ENCODE peak calls at places on chromosomes 16 and 17, in four cellular contexts. One of them, this sample, is unnamed.

GRCh38 chr16:24976061-24976779 is 38.9 kb downstream of the ARHGAP17 start:
- DNase-seq in foreskin fibroblast: no peak
- DNase-seq in AG09309: no peak
- DNase-seq in GM12878: no peak
- DNase-seq in this sample: no peak

GRCh38 chr17:19659366-19660177 is 11.0 kb downstream of the ALDH3A2 start:
- DNase-seq in foreskin fibroblast: no peak
- DNase-seq in AG09309: no peak
- DNase-seq in GM12878: no peak
- DNase-seq in this sample: no peak

GRCh38 chr17:7817643-7817964 is 16.4 kb upstream of the KDM6B start:
- DNase-seq in foreskin fibroblast: no peak
- DNase-seq in AG09309: no peak
- DNase-seq in GM12878: no peak
- DNase-seq in this sample: no peak

GRCh38 chr17:7922499-7923289 is 6.6 kb upstream of the RNF227 start:
- DNase-seq in foreskin fibroblast: peak
- DNase-seq in AG09309: no peak
- DNase-seq in GM12878: no peak
- DNase-seq in this sample: peak

GRCh38 chr17:80892900-80893603 is 98.6 kb upstream of the CHMP6 start:
- DNase-seq in foreskin fibroblast: peak
- DNase-seq in AG09309: peak
- DNase-seq in GM12878: no peak
- DNase-seq in this sample: no peak

GRCh38 chr16:75758215-75758614 is 31.9 kb upstream of the CPHXL start:
- DNase-seq in foreskin fibroblast: no peak
- DNase-seq in AG09309: no peak
- DNase-seq in GM12878: no peak
- DNase-seq in this sample: no peak

GRCh38 chr17:29909604-29910003 is 20.4 kb downstream of the SSH2 start:
- DNase-seq in foreskin fibroblast: no peak
- DNase-seq in AG09309: no peak
- DNase-seq in GM12878: no peak
- DNase-seq in this sample: no peak

GRCh38 chr16:14300631-14301149 is 229.6 kb downstream of the MRTFB start:
- DNase-seq in foreskin fibroblast: peak
- DNase-seq in AG09309: peak
- DNase-seq in GM12878: no peak
- DNase-seq in this sample: peak

GRCh38 chr17:48610282-48611211 is at the start of gene HOXB7:
- DNase-seq in foreskin fibroblast: no peak
- DNase-seq in AG09309: no peak
- DNase-seq in GM12878: no peak
- DNase-seq in this sample: peak

GRCh38 chr17:6496636-6497441 is 52.6 kb downstream of the PIMREG start:
- DNase-seq in foreskin fibroblast: no peak
- DNase-seq in AG09309: no peak
- DNase-seq in GM12878: no peak
- DNase-seq in this sample: peak

GRCh38 chr16:75092777-75093176 is 23.8 kb downstream of the LDHD start:
- DNase-seq in foreskin fibroblast: no peak
- DNase-seq in AG09309: no peak
- DNase-seq in GM12878: no peak
- DNase-seq in this sample: no peak

GRCh38 chr16:3461120-3461519 is 17.6 kb downstream of the NAA60 start:
- DNase-seq in foreskin fibroblast: no peak
- DNase-seq in AG09309: no peak
- DNase-seq in GM12878: no peak
- DNase-seq in this sample: no peak

GRCh38 chr16:50820225-50820624 is 78.3 kb downstream of the CYLD start:
- DNase-seq in foreskin fibroblast: no peak
- DNase-seq in AG09309: no peak
- DNase-seq in GM12878: no peak
- DNase-seq in this sample: no peak

DNA sequence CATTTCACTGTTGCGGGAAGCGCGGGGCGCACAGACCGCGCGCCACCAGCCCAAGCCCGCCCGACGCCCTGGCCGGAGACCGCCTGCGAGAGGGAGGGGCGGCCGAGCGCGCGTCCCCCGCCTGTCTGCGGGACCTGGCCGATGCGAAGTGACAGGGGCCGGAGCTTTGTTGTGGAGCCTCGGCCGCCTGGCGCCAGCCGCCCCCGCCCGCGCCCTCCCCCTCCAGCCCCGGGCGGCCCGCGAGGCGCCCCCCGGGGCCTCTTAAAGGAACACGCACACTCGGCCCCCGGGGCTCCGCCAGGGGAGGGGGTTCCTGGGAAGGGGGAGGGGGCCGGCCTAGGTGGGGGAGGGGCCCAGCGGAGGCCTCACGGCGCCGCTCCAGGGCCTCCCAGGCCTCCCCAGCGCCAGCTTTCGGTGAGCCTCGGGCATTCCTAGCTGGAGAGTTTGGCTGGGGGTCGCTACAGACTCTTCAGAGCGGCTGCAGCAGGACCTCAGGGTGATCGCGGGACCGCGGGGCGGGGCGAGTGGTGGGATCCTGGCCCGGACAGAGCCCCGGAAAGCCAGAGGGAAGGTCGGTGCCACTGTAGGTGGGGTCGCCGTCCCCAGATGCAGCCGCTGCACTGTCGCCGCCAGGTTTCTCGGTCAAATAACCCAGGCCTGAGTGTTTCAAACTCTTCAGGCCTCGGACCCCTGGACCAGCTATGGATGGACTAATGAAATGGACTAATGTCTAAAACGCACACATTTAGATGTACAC is 2.4 kb upstream of the TBX2 start:
- DNase-seq in foreskin fibroblast: no peak
- DNase-seq in AG09309: no peak
- DNase-seq in GM12878: no peak
- DNase-seq in this sample: peak
- TF ChIP-seq CTCF in foreskin fibroblast: peak
- TF ChIP-seq CTCF in AG09309: no peak
- TF ChIP-seq CTCF in GM12878: no peak
- TF ChIP-seq CTCF in this sample: no peak

GRCh38 chr16:83890359-83890758 is 8.6 kb upstream of the MLYCD start:
- DNase-seq in foreskin fibroblast: no peak
- DNase-seq in AG09309: no peak
- DNase-seq in GM12878: no peak
- DNase-seq in this sample: no peak

GRCh38 chr16:83887564-83887963 is 11.4 kb upstream of the MLYCD start:
- DNase-seq in foreskin fibroblast: no peak
- DNase-seq in AG09309: no peak
- DNase-seq in GM12878: no peak
- DNase-seq in this sample: peak

GRCh38 chr16:83888672-83889044 is 10.3 kb upstream of the MLYCD start:
- DNase-seq in foreskin fibroblast: no peak
- DNase-seq in AG09309: no peak
- DNase-seq in GM12878: no peak
- DNase-seq in this sample: no peak

GRCh38 chr16:83886199-83886971 is 12.5 kb upstream of the MLYCD start:
- DNase-seq in foreskin fibroblast: no peak
- DNase-seq in AG09309: no peak
- DNase-seq in GM12878: no peak
- DNase-seq in this sample: no peak

DNA sequence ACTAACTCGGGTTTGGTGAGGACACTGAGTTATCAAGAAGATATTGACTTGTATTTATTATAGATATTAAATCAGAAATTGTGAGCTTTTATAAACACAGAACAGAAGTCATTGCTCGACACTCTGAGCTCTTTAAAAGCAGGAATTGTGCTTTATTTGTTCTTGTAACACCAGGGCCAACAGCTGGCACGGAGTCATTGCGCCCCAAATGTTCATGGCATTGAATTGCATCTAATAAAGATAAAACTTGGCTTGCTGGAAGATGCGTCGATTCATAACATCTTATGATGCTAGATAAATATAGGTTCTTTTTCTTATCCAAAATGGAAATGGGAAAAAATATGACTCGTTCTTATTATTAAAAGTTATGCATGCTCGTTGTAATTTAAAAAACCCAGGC is 11.8 kb upstream of the MLYCD start:
- DNase-seq in foreskin fibroblast: peak
- DNase-seq in AG09309: no peak
- DNase-seq in GM12878: no peak
- DNase-seq in this sample: peak
- TF ChIP-seq CTCF in foreskin fibroblast: peak
- TF ChIP-seq CTCF in AG09309: peak
- TF ChIP-seq CTCF in GM12878: peak
- TF ChIP-seq CTCF in this sample: no peak

DNA sequence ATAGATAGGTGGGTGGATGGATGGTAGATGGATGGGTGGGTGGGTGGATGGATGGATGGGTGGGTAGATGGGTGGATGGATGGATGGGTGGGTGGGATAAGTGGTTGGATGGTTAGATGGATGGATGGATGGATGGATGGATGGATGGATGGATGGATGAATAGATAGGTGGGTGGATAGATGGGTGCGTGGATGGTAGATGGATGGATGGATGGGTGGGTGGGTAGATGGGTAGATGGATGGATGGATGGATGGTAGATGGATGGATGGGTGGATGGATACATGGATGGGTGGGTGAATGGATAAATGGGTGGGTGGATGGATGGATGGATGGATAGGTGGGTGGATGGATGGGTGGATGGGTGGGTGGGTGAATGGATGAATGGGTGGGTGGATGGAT is 50.0 kb upstream of the FASN start:
- DNase-seq in foreskin fibroblast: no peak
- DNase-seq in AG09309: no peak
- DNase-seq in GM12878: no peak
- DNase-seq in this sample: no peak
- TF ChIP-seq CTCF in foreskin fibroblast: no peak
- TF ChIP-seq CTCF in AG09309: no peak
- TF ChIP-seq CTCF in GM12878: no peak
- TF ChIP-seq CTCF in this sample: no peak

GRCh38 chr16:84553873-84554399 is 49.5 kb upstream of the MEAK7 start:
- DNase-seq in foreskin fibroblast: no peak
- DNase-seq in AG09309: no peak
- DNase-seq in GM12878: no peak
- DNase-seq in this sample: no peak

GRCh38 chr16:84557504-84557903 is 53.0 kb upstream of the MEAK7 start:
- DNase-seq in foreskin fibroblast: no peak
- DNase-seq in AG09309: no peak
- DNase-seq in GM12878: no peak
- DNase-seq in this sample: no peak

GRCh38 chr16:84554627-84555328 is 50.3 kb upstream of the MEAK7 start:
- DNase-seq in foreskin fibroblast: no peak
- DNase-seq in AG09309: no peak
- DNase-seq in GM12878: no peak
- DNase-seq in this sample: no peak

GRCh38 chr16:84557059-84557458 is 52.6 kb upstream of the MEAK7 start:
- DNase-seq in foreskin fibroblast: no peak
- DNase-seq in AG09309: no peak
- DNase-seq in GM12878: no peak
- DNase-seq in this sample: no peak

DNA sequence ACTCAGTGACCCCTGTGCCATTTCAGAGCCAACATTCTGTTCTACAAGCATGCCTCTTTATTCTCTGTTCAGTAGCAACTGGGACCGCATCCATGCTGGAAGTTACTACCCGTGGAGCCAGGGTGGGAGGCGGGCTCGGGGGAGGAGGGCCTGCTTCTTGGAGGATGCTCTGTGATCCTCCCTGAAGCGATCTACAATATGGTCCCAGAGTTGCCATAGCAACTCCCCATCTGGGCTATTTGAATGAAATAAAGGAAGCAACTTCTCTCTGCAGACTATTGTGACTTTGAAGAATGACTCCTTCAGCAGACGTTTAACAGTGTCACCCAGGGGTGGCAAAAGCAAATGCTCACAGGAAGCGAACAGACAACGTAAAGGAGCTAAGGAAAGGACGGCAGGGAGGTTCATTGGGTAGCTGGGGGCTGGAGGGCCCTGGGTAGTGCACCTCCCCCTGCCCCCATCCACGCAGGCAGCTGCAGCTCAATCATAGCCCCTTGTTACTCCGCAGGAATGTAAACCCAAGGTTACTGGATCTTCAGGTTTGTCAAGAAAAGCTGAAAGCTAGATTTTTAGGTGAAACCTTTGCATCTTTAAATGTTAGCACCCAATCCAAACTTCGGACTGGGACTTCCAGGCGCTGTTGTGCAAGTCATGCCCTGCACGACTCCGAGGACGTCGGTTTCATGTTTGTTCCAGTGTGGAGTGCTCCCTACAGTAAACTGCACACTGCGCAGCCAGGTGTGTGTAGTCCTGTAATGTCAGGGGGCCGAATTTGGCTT is 51.1 kb upstream of the MEAK7 start:
- DNase-seq in foreskin fibroblast: no peak
- DNase-seq in AG09309: no peak
- DNase-seq in GM12878: no peak
- DNase-seq in this sample: peak
- TF ChIP-seq CTCF in foreskin fibroblast: no peak
- TF ChIP-seq CTCF in AG09309: no peak
- TF ChIP-seq CTCF in GM12878: no peak
- TF ChIP-seq CTCF in this sample: no peak

DNA sequence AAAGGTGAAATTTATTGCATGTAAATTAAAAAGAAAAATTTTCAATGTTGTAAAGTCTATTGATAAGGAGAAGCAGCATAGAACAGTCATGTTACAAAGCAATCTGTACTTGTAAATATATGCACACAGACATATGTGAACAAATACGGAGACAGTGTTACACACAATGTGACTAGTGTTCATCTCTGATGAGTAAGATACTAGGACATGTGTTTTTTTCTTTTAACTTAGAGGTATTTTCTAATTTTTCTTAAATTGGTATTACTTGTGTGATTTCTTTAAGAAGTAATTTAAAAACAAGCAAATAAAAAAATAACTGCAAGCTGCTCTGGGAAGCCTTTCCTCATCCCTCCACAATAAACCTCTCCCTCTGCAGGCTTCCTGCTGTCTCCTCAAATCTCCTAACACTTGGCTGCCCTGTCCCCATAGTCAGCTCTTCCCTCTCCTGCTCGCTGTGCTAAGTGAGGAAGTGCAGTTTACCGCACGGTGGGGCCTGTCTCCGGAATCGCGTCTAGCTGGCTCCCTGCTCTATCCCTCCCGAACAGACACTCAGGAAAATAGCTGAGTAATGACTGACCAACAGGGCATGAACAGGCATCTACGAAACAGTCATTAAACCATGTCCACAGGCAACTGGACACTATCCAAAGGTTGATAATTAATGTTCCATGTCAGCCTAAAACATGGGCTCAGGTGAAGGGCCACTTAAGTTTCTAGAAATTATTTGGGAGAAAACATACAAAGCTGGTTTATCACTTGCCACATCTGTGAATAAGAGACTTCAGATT is 35.9 kb downstream of the CMTM4 start:
- DNase-seq in foreskin fibroblast: peak
- DNase-seq in AG09309: peak
- DNase-seq in GM12878: no peak
- DNase-seq in this sample: peak
- TF ChIP-seq CTCF in foreskin fibroblast: peak
- TF ChIP-seq CTCF in AG09309: peak
- TF ChIP-seq CTCF in GM12878: no peak
- TF ChIP-seq CTCF in this sample: no peak

GRCh38 chr17:17994271-17994670 is 21.6 kb downstream of the DRC3 start:
- DNase-seq in foreskin fibroblast: peak
- DNase-seq in AG09309: no peak
- DNase-seq in GM12878: no peak
- DNase-seq in this sample: peak
- TF ChIP-seq CTCF in foreskin fibroblast: peak
- TF ChIP-seq CTCF in AG09309: peak
- TF ChIP-seq CTCF in GM12878: peak
- TF ChIP-seq CTCF in this sample: no peak

This sample was measured in glutamatergic neuron.